ENCODE peak calls at places on chromosomes 16 and 17, in six cellular contexts. One of them, this sample, is unnamed.

GRCh38 chr17:35891273-35891672 is 11.1 kb upstream of the CCL5 start:
- DNase-seq in Caco-2: no peak
- DNase-seq in Peyer's patch: no peak
- DNase-seq in psoas muscle: no peak
- DNase-seq in adrenal gland: no peak
- DNase-seq in dorsolateral prefrontal cortex: no peak
- DNase-seq in this sample: no peak

GRCh38 chr17:48123111-48123510 is 15.5 kb downstream of the SNX11 start:
- DNase-seq in Caco-2: no peak
- DNase-seq in Peyer's patch: no peak
- DNase-seq in psoas muscle: no peak
- DNase-seq in adrenal gland: no peak
- DNase-seq in dorsolateral prefrontal cortex: peak; percentile 76
- DNase-seq in this sample: no peak

GRCh38 chr16:87856796-87857228 is 12.5 kb downstream of the SLC7A5 start:
- DNase-seq in Caco-2: no peak
- DNase-seq in Peyer's patch: no peak
- DNase-seq in psoas muscle: peak; percentile 53
- DNase-seq in adrenal gland: no peak
- DNase-seq in dorsolateral prefrontal cortex: no peak
- DNase-seq in this sample: no peak

GRCh38 chr17:82602487-82602886 is 45.8 kb downstream of the WDR45B start:
- DNase-seq in Caco-2: no peak
- DNase-seq in Peyer's patch: no peak
- DNase-seq in psoas muscle: no peak
- DNase-seq in adrenal gland: no peak
- DNase-seq in dorsolateral prefrontal cortex: no peak
- DNase-seq in this sample: no peak

GRCh38 chr17:75168998-75169397 is 13.8 kb downstream of the SUMO2 start:
- DNase-seq in Caco-2: no peak
- DNase-seq in Peyer's patch: no peak
- DNase-seq in psoas muscle: no peak
- DNase-seq in adrenal gland: no peak
- DNase-seq in dorsolateral prefrontal cortex: no peak
- DNase-seq in this sample: no peak

GRCh38 chr17:10649031-10649430 is 8.1 kb downstream of the MYH3 start:
- DNase-seq in Caco-2: no peak
- DNase-seq in Peyer's patch: no peak
- DNase-seq in psoas muscle: no peak
- DNase-seq in adrenal gland: no peak
- DNase-seq in dorsolateral prefrontal cortex: no peak
- DNase-seq in this sample: no peak

GRCh38 chr16:28283798-28284577 is 8.3 kb upstream of the SBK1 start:
- DNase-seq in Caco-2: no peak
- DNase-seq in Peyer's patch: no peak
- DNase-seq in psoas muscle: no peak
- DNase-seq in adrenal gland: no peak
- DNase-seq in dorsolateral prefrontal cortex: no peak
- DNase-seq in this sample: no peak

GRCh38 chr16:9437115-9437514 is 345.7 kb downstream of the HAPSTR1 start:
- DNase-seq in Caco-2: peak; percentile 3
- DNase-seq in Peyer's patch: no peak
- DNase-seq in psoas muscle: no peak
- DNase-seq in adrenal gland: no peak
- DNase-seq in dorsolateral prefrontal cortex: no peak
- DNase-seq in this sample: no peak

GRCh38 chr16:85460983-85461813 is 151.9 kb upstream of the GSE1 start:
- DNase-seq in Caco-2: peak; percentile 31
- DNase-seq in Peyer's patch: no peak
- DNase-seq in psoas muscle: peak; percentile 65
- DNase-seq in adrenal gland: peak; percentile 63
- DNase-seq in dorsolateral prefrontal cortex: no peak
- DNase-seq in this sample: no peak

GRCh38 chr16:29730649-29731048 is 15.1 kb downstream of the C16orf54 start:
- DNase-seq in Caco-2: no peak
- DNase-seq in Peyer's patch: peak; percentile 54
- DNase-seq in psoas muscle: no peak
- DNase-seq in adrenal gland: no peak
- DNase-seq in dorsolateral prefrontal cortex: no peak
- DNase-seq in this sample: no peak

GRCh38 chr16:49980166-49980565 is 44.9 kb upstream of the CNEP1R1 start:
- DNase-seq in Caco-2: peak; percentile 17
- DNase-seq in Peyer's patch: no peak
- DNase-seq in psoas muscle: no peak
- DNase-seq in adrenal gland: no peak
- DNase-seq in dorsolateral prefrontal cortex: no peak
- DNase-seq in this sample: no peak

GRCh38 chr17:78032166-78032565 is 73.7 kb downstream of the TNRC6C start:
- DNase-seq in Caco-2: no peak
- DNase-seq in Peyer's patch: no peak
- DNase-seq in psoas muscle: no peak
- DNase-seq in adrenal gland: no peak
- DNase-seq in dorsolateral prefrontal cortex: no peak
- DNase-seq in this sample: no peak

GRCh38 chr17:32349503-32349853 is 479 bp upstream of the ZNF207 start:
- DNase-seq in Caco-2: no peak
- DNase-seq in Peyer's patch: peak; percentile 52
- DNase-seq in psoas muscle: no peak
- DNase-seq in adrenal gland: no peak
- DNase-seq in dorsolateral prefrontal cortex: peak; percentile 27
- DNase-seq in this sample: no peak

GRCh38 chr16:11743308-11744074 is 834 bp upstream of the TXNDC11 start:
- DNase-seq in Caco-2: peak; percentile 56
- DNase-seq in Peyer's patch: peak; percentile 75
- DNase-seq in psoas muscle: peak; percentile 50
- DNase-seq in adrenal gland: peak; percentile 77
- DNase-seq in dorsolateral prefrontal cortex: peak; percentile 35
- DNase-seq in this sample: no peak

GRCh38 chr16:35208001-35208935 is 1748.9 kb downstream of the TP53TG3F start:
- DNase-seq in Caco-2: no peak
- DNase-seq in Peyer's patch: no peak
- DNase-seq in psoas muscle: no peak
- DNase-seq in adrenal gland: no peak
- DNase-seq in dorsolateral prefrontal cortex: no peak
- DNase-seq in this sample: no peak

GRCh38 chr17:43852571-43852970 is 5.6 kb downstream of the CD300LG start:
- DNase-seq in Caco-2: no peak
- DNase-seq in Peyer's patch: no peak
- DNase-seq in psoas muscle: no peak
- DNase-seq in adrenal gland: no peak
- DNase-seq in dorsolateral prefrontal cortex: no peak
- DNase-seq in this sample: no peak

GRCh38 chr16:87318158-87318644 is 1.0 kb upstream of the C16orf95 start:
- DNase-seq in Caco-2: no peak
- DNase-seq in Peyer's patch: no peak
- DNase-seq in psoas muscle: no peak
- DNase-seq in adrenal gland: no peak
- DNase-seq in dorsolateral prefrontal cortex: no peak
- DNase-seq in this sample: no peak

GRCh38 chr16:67917852-67918236 is 13.8 kb downstream of the CTRL start:
- DNase-seq in Caco-2: no peak
- DNase-seq in Peyer's patch: no peak
- DNase-seq in psoas muscle: no peak
- DNase-seq in adrenal gland: peak; percentile 87
- DNase-seq in dorsolateral prefrontal cortex: peak; percentile 54
- DNase-seq in this sample: no peak

GRCh38 chr17:30838187-30838807 is 6.5 kb downstream of the ATAD5 start:
- DNase-seq in Caco-2: no peak
- DNase-seq in Peyer's patch: no peak
- DNase-seq in psoas muscle: no peak
- DNase-seq in adrenal gland: no peak
- DNase-seq in dorsolateral prefrontal cortex: no peak
- DNase-seq in this sample: no peak

GRCh38 chr17:32519769-32520701 is 33.2 kb downstream of the CDK5R1 start:
- DNase-seq in Caco-2: no peak
- DNase-seq in Peyer's patch: peak; percentile 83
- DNase-seq in psoas muscle: no peak
- DNase-seq in adrenal gland: no peak
- DNase-seq in dorsolateral prefrontal cortex: no peak
- DNase-seq in this sample: no peak

GRCh38 chr17:62704381-62704971 is 77.0 kb downstream of the MRC2 start:
- DNase-seq in Caco-2: peak; percentile 29
- DNase-seq in Peyer's patch: peak; percentile 54
- DNase-seq in psoas muscle: no peak
- DNase-seq in adrenal gland: no peak
- DNase-seq in dorsolateral prefrontal cortex: peak; percentile 43
- DNase-seq in this sample: no peak

GRCh38 chr17:14312522-14312921 is 11.6 kb downstream of the HS3ST3B1 start:
- DNase-seq in Caco-2: no peak
- DNase-seq in Peyer's patch: no peak
- DNase-seq in psoas muscle: no peak
- DNase-seq in adrenal gland: no peak
- DNase-seq in dorsolateral prefrontal cortex: no peak
- DNase-seq in this sample: no peak

GRCh38 chr16:21301168-21301894 is 23.2 kb upstream of the CRYM start:
- DNase-seq in Caco-2: peak; percentile 80
- DNase-seq in Peyer's patch: peak; percentile 90
- DNase-seq in psoas muscle: peak; percentile 63
- DNase-seq in adrenal gland: peak; percentile 64
- DNase-seq in dorsolateral prefrontal cortex: no peak
- DNase-seq in this sample: no peak

GRCh38 chr16:21302454-21302853 is 24.4 kb upstream of the CRYM start:
- DNase-seq in Caco-2: no peak
- DNase-seq in Peyer's patch: no peak
- DNase-seq in psoas muscle: no peak
- DNase-seq in adrenal gland: no peak
- DNase-seq in dorsolateral prefrontal cortex: no peak
- DNase-seq in this sample: no peak

GRCh38 chr16:21302898-21303528 is 24.9 kb upstream of the CRYM start:
- DNase-seq in Caco-2: no peak
- DNase-seq in Peyer's patch: peak; percentile 55
- DNase-seq in psoas muscle: no peak
- DNase-seq in adrenal gland: no peak
- DNase-seq in dorsolateral prefrontal cortex: no peak
- DNase-seq in this sample: peak; percentile 44

GRCh38 chr16:21300309-21301167 is 22.4 kb upstream of the CRYM start:
- DNase-seq in Caco-2: peak; percentile 92
- DNase-seq in Peyer's patch: peak; percentile 97
- DNase-seq in psoas muscle: peak; percentile 89
- DNase-seq in adrenal gland: peak; percentile 99
- DNase-seq in dorsolateral prefrontal cortex: peak; percentile 96
- DNase-seq in this sample: peak; percentile 100

DNA sequence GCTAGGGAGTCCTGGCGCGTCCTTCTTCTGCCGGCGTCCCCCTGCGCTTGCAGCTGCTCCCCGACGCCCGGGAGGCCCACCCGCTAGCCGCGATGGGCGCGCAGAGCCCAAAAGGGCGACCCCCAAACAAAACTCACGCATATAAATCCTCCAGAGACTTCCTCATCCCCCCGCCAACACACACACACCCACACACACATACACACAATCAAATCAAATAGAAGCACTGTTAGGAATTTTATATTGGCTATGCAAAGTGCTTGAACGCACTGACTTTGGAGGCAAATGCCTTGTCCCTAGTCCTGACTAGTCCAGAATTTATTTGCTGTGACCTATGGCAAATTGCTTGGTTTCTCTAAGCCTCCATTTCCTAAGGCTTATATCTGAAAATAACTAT is 23.8 kb upstream of the CRYM start:
- DNase-seq in Caco-2: no peak
- DNase-seq in Peyer's patch: no peak
- DNase-seq in psoas muscle: no peak
- DNase-seq in adrenal gland: no peak
- DNase-seq in dorsolateral prefrontal cortex: no peak
- DNase-seq in this sample: no peak
- TF ChIP-seq CTCF in Caco-2: no peak
- TF ChIP-seq CTCF in Peyer's patch: no peak
- TF ChIP-seq CTCF in psoas muscle: no peak
- TF ChIP-seq CTCF in adrenal gland: no peak
- TF ChIP-seq CTCF in dorsolateral prefrontal cortex: no peak
- TF ChIP-seq CTCF in this sample: no peak

DNA sequence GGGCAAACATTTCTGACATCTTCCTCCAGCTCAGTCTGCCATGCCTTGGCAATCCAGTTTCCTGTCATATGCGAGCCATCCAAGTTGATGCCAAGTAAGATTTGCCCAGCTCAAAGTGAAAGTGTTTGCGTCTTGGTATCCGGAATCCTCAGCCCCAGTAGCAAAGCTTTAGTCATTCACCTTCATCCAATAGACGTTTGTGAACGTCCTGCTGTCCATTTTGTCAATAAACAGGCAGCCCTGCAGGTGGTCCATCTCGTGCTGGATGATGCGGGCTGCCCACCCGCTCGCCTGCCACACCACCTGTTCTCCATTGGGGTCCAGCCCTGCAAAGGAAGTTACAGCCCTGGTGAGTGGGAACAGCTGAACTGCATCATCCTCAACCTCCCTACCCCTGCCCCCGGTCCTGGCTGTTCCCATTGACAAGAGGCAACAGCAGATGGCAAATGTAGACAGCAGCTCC is 1.5 kb downstream of the PDF start:
- DNase-seq in Caco-2: no peak
- DNase-seq in Peyer's patch: peak; percentile 39
- DNase-seq in psoas muscle: no peak
- DNase-seq in adrenal gland: peak; percentile 35
- DNase-seq in dorsolateral prefrontal cortex: no peak
- DNase-seq in this sample: no peak
- H3K4me3 ChIP-seq in Caco-2: peak overlapping the region; percentile 98
- H3K4me3 ChIP-seq in Peyer's patch: no peak overlapping the region
- H3K4me3 ChIP-seq in psoas muscle: peak overlapping the region; percentile 92
- H3K4me3 ChIP-seq in adrenal gland: peak overlapping the region; percentile 86
- H3K4me3 ChIP-seq in dorsolateral prefrontal cortex: peak overlapping the region; percentile 84
- H3K4me3 ChIP-seq in this sample: peak overlapping the region; percentile 83

GRCh38 chr17:3693099-3693498 is 2.9 kb downstream of the P2RX5 start:
- DNase-seq in Caco-2: no peak
- DNase-seq in Peyer's patch: no peak
- DNase-seq in psoas muscle: no peak
- DNase-seq in adrenal gland: no peak
- DNase-seq in dorsolateral prefrontal cortex: no peak
- DNase-seq in this sample: no peak
- H3K27me3 ChIP-seq in Caco-2: no peaks in the 10 kb centered on the region
- H3K27me3 ChIP-seq in Peyer's patch: peaks cover 16% of the 10 kb centered on the region
- H3K27me3 ChIP-seq in psoas muscle: no peaks in the 10 kb centered on the region
- H3K27me3 ChIP-seq in adrenal gland: peaks cover 21% of the 10 kb centered on the region
- H3K27me3 ChIP-seq in dorsolateral prefrontal cortex: no peaks in the 10 kb centered on the region
- H3K27me3 ChIP-seq in this sample: peaks cover 2% of the 10 kb centered on the region

DNA sequence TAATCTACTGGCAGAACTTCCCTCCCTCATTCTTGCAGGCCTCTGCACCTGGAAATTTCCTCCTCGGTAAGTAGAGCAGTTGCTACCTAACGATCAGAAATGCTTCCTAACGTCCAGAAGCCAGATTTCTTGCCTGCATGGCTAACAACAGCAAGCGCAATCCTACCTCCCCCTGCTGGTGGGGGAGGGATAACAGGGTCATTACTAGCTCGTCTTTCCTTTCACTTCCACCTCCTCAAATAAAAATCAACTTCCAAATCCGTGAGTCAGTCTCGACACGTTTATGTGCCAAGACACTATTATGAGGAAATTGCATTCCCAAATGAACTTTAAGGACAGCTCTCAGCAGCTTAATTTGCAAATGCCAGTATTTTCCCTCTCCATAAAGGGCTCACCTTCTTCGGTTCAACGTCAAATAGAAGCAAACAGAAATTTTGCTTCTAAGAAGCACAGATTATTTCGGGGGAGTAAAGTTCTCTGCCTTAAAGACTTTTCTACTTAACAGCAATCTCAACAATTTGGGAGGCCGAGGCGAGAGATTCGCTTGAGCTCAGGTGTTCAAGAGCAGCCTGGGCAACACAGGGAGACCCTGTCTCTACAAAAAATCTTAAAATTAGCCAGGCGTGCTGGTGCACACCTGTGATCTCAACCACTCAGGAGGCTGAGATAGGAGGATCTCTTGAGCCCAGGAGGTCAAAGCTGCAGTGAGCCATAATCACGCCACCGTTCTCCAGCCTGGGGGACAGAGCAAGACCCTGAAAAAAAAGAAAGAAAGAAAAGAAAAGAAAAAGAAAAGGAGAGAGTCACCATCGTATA is 188.6 kb upstream of the PSMD7 start:
- DNase-seq in Caco-2: peak; percentile 76
- DNase-seq in Peyer's patch: peak; percentile 49
- DNase-seq in psoas muscle: no peak
- DNase-seq in adrenal gland: peak; percentile 15
- DNase-seq in dorsolateral prefrontal cortex: no peak
- DNase-seq in this sample: no peak
- TF ChIP-seq CTCF in Caco-2: peak; percentile 78
- TF ChIP-seq CTCF in Peyer's patch: no peak
- TF ChIP-seq CTCF in psoas muscle: peak; percentile 27
- TF ChIP-seq CTCF in adrenal gland: peak; percentile 5
- TF ChIP-seq CTCF in dorsolateral prefrontal cortex: no peak
- TF ChIP-seq CTCF in this sample: peak; percentile 13